ENCODE peak calls at places on chromosomes 7 and 10, in five cellular contexts. D, T, C, X and K are unnamed samples.

GRCh38 chr10:132811891-132812481 is 26.0 kb upstream of the NKX6-2 start:
- DNase-seq in D (no peak), T (no peak), C (no peak), X (peak), K (no peak)

GRCh38 chr10:45368181-45368580 is 5.8 kb upstream of the ALOX5 start:
- DNase-seq in D (no peak), T (no peak), C (no peak), X (no peak), K (no peak)

GRCh38 chr10:43078986-43079273 is 2.1 kb downstream of the RET start:
- DNase-seq in D (peak), T (no peak), C (peak), X (peak), K (no peak)

GRCh38 chr7:98733036-98733435 is 116.0 kb downstream of the NPTX2 start:
- DNase-seq in D (peak), T (no peak), C (no peak), X (no peak), K (no peak)

GRCh38 chr7:47610506-47611044 is 28.7 kb upstream of the TNS3 start:
- DNase-seq in D (peak), T (peak), C (no peak), X (no peak), K (no peak)

GRCh38 chr7:27148776-27149641 is 1.4 kb upstream of the HOXA6 start:
- DNase-seq in D (no peak), T (no peak), C (no peak), X (no peak), K (no peak)

GRCh38 chr7:99047526-99048077 is 96.3 kb downstream of the SMURF1 start:
- DNase-seq in D (no peak), T (no peak), C (no peak), X (no peak), K (no peak)

GRCh38 chr10:34157501-34157900 is 657.6 kb downstream of the PARD3 start:
- DNase-seq in D (peak), T (no peak), C (no peak), X (no peak), K (no peak)

GRCh38 chr7:150566572-150566971 is 618 bp upstream of the GIMAP4 start:
- DNase-seq in D (no peak), T (no peak), C (no peak), X (no peak), K (no peak)

GRCh38 chr10:121559321-121559720 is 38.9 kb downstream of the FGFR2 start:
- DNase-seq in D (no peak), T (no peak), C (peak), X (no peak), K (no peak)

GRCh38 chr10:34017281-34017680 is 682.8 kb upstream of the NRP1 start:
- DNase-seq in D (no peak), T (no peak), C (no peak), X (no peak), K (no peak)

GRCh38 chr10:110138197-110138812 is 69.1 kb upstream of the MXI1 start:
- DNase-seq in D (peak), T (peak), C (peak), X (no peak), K (no peak)

GRCh38 chr10:132396495-132397035 is 435 bp upstream of the PWWP2B start:
- DNase-seq in D (peak), T (no peak), C (peak), X (peak), K (no peak)

GRCh38 chr7:80699030-80699638 is 60.7 kb downstream of the CD36 start:
- DNase-seq in D (peak), T (peak), C (peak), X (no peak), K (no peak)

GRCh38 chr7:84112771-84113170 is 81.8 kb downstream of the SEMA3A start:
- DNase-seq in D (no peak), T (no peak), C (no peak), X (no peak), K (no peak)

GRCh38 chr10:46233101-46233500 is 53.7 kb upstream of the ANTXRL start:
- DNase-seq in D (no peak), T (no peak), C (no peak), X (no peak), K (no peak)

GRCh38 chr10:34528320-34528719 is 286.8 kb downstream of the PARD3 start:
- DNase-seq in D (peak), T (peak), C (no peak), X (peak), K (peak)

GRCh38 chr10:92238586-92239098 is 52.2 kb downstream of the CPEB3 start:
- DNase-seq in D (peak), T (no peak), C (no peak), X (peak), K (peak)

GRCh38 chr10:93030409-93030808 is 30.2 kb upstream of the CYP26C1 start:
- DNase-seq in D (peak), T (peak), C (no peak), X (no peak), K (peak)

GRCh38 chr10:28837613-28838390 is 160.5 kb downstream of the BAMBI start:
- DNase-seq in D (no peak), T (no peak), C (no peak), X (no peak), K (no peak)

GRCh38 chr7:79691094-79691493 is 237.6 kb upstream of the MAGI2 start:
- DNase-seq in D (no peak), T (no peak), C (no peak), X (no peak), K (no peak)

GRCh38 chr7:27176343-27176731 is 2.2 kb upstream of the HOXA10 start:
- DNase-seq in D (no peak), T (no peak), C (no peak), X (no peak), K (no peak)

GRCh38 chr7:106217089-106217542 is 67.7 kb downstream of the NAMPT start:
- DNase-seq in D (peak), T (no peak), C (no peak), X (peak), K (no peak)

GRCh38 chr7:4641091-4641666 is 40.9 kb upstream of the FOXK1 start:
- DNase-seq in D (no peak), T (no peak), C (no peak), X (no peak), K (no peak)
- TF ChIP-seq CTCF in D (no peak), T (peak), C (peak), X (no peak), K (no peak)

GRCh38 chr7:23474098-23474828 is 4.0 kb upstream of the IGF2BP3 start:
- DNase-seq in D (peak), T (peak), C (peak), X (peak), K (no peak)
- H3K4me3 ChIP-seq in D (peak), T (peak), C (peak), X (peak), K (peak)

GRCh38 chr10:784759-785538 is 95.5 kb upstream of the DIP2C start:
- DNase-seq in D (peak), T (peak), C (peak), X (peak), K (no peak)
- TF ChIP-seq CTCF in D (peak), T (peak), C (peak), X (no peak), K (peak)

DNA sequence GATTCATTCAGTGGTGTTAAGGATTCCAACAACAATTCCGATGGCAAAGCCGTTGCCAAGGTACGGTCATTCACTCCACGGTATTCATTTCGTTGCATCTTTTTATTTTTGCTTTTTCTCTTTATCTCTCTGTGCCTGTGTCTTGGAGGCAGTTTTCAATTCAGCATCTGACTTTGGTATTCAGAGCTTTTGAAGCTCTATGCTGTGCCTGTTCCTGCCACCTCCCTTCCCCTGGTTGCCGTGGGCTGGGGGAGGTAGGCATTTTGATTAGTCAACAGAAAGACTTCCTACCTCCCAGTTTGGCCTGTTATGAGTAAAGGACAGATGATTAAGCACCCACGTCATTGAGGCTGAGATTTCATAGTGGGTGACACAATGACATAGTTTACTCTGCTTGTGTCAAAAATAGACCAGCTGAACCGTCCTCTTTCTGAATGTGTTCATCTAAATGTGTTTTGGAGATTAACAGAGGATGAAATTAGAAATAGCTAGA is 149.5 kb downstream of the ARID5B start:
- DNase-seq in D (peak), T (peak), C (peak), X (peak), K (peak)
- H3K4me3 ChIP-seq in D (peak), T (peak), C (no peak), X (peak), K (peak)

GRCh38 chr7:100612730-100613446 is 548 bp downstream of the MOSPD3 start:
- DNase-seq in D (no peak), T (no peak), C (no peak), X (no peak), K (no peak)
- TF ChIP-seq CTCF in D (peak), T (peak), C (peak), X (no peak), K (peak)

DNA sequence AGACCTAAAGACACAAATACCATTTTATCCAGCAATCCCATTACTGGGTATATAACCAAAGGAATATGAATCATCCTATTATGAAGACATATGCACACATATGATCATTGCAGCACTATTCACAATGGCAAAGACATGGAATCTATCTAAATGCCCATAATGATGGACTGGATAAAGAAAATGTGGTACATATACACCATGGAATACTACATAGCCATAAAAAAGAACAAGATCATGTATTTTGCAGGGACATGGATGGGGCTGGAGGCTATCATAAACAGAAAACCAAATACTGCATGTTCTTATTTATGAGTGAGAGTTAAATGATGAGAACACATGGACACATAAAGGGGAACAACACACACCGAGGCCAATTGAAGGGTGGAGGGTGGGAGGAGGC is 3.8 kb downstream of the MACC1 start:
- DNase-seq in D (no peak), T (no peak), C (no peak), X (no peak), K (no peak)
- H3K4me3 ChIP-seq in D (no peak), T (no peak), C (no peak), X (no peak), K (no peak)

GRCh38 chr7:24383055-24383454 is 99.1 kb downstream of the NPY start:
- DNase-seq in D (no peak), T (no peak), C (no peak), X (no peak), K (no peak)

GRCh38 chr7:24384362-24385030 is 100.5 kb downstream of the NPY start:
- DNase-seq in D (no peak), T (no peak), C (no peak), X (no peak), K (no peak)

GRCh38 chr7:24378871-24379608 is 95.0 kb downstream of the NPY start:
- DNase-seq in D (peak), T (peak), C (no peak), X (no peak), K (peak)

GRCh38 chr7:24381919-24382505 is 98.0 kb downstream of the NPY start:
- DNase-seq in D (peak), T (peak), C (peak), X (no peak), K (no peak)
- TF ChIP-seq CTCF in D (peak), T (peak), C (peak), X (peak), K (peak)